ENCODE peak calls at places on chromosome 6, in nine cellular contexts. Y, Z, M, O, V, B, J, L and E are unnamed samples.

GRCh38 chr6:148035763-148036390 is 306.8 kb upstream of the SASH1 start:
- DNase-seq in Y (no peak), Z (no peak), M (no peak), O (no peak), V (no peak), B (no peak), J (no peak), L (no peak), E (no peak)

GRCh38 chr6:118468682-118469465 is 79.2 kb upstream of the PLN start:
- DNase-seq in Y (no peak), Z (no peak), M (no peak), O (peak), V (no peak), B (no peak), J (no peak), L (peak), E (no peak)

GRCh38 chr6:105204331-105204730 is 24.5 kb upstream of the POPDC3 start:
- DNase-seq in Y (no peak), Z (no peak), M (no peak), O (no peak), V (peak), B (no peak), J (no peak), L (peak), E (no peak)

GRCh38 chr6:141513830-141514229 is 618.9 kb upstream of the GJE1 start:
- DNase-seq in Y (no peak), Z (no peak), M (no peak), O (no peak), V (peak), B (no peak), J (no peak), L (no peak), E (no peak)

GRCh38 chr6:66896415-66896814 is 1189.4 kb upstream of the EYS start:
- DNase-seq in Y (no peak), Z (no peak), M (no peak), O (no peak), V (no peak), B (no peak), J (no peak), L (no peak), E (peak)

GRCh38 chr6:119273799-119274595 is 75.6 kb downstream of the MAN1A1 start:
- DNase-seq in Y (no peak), Z (no peak), M (no peak), O (no peak), V (peak), B (no peak), J (no peak), L (peak), E (no peak)

GRCh38 chr6:169252805-169253189 is 849 bp downstream of the THBS2 start:
- DNase-seq in Y (no peak), Z (peak), M (no peak), O (no peak), V (peak), B (no peak), J (no peak), L (no peak), E (no peak)

GRCh38 chr6:169844946-169845345 is 93.5 kb downstream of the ERMARD start:
- DNase-seq in Y (no peak), Z (no peak), M (no peak), O (no peak), V (no peak), B (no peak), J (no peak), L (no peak), E (no peak)

GRCh38 chr6:1313755-1314503 is 2.0 kb downstream of the FOXQ1 start:
- DNase-seq in Y (peak), Z (peak), M (no peak), O (no peak), V (no peak), B (no peak), J (no peak), L (peak), E (peak)
- TF ChIP-seq CTCF in Y (peak), Z (peak), M (no peak), O (peak), V (peak), B (peak), J (peak), L (peak), E (peak)

DNA sequence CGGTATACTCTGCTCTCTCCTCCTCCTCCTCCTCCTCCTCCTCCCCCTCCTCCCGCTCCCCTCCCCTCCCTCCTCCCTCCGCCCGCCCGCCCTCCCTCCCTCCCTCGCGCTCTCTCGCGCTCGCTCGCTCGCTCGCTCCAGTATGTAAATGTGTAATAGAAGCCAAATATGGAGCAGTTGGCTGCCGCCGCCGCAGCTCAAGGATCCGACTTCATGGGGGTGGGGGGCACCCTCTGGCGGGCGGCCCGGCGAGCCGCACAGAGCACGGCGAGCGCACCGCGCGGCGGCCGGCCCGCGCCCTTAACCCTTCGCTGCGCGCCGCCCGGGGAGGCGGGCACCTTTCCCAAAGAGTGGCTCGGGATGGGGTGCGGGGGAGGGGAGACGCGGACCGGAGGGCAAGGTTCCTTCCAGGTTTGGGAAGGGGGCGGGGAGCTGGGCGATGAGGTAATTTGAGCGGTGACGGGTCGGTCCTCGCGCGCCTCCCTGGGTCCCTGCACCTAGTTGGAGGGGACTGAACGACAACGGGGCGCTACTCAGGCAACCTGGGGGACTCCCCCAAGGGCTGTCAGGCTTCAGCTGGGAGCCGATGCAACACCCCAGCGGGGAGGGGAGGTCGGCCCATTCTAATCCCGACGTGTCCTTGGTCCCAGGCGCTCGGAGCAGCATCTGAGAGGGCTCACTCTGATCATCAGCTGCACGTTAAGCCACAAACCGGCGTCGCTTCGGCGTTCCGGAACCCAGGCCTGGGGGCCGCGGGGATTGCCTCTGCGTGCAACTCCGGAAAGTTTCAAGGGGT is 407 bp upstream of the ATXN1 start:
- DNase-seq in Y (peak), Z (peak), M (peak), O (peak), V (peak), B (peak), J (peak), L (peak), E (peak)
- TF ChIP-seq CTCF in Y (peak), Z (peak), M (no peak), O (peak), V (peak), B (peak), J (peak), L (no peak), E (no peak)

DNA sequence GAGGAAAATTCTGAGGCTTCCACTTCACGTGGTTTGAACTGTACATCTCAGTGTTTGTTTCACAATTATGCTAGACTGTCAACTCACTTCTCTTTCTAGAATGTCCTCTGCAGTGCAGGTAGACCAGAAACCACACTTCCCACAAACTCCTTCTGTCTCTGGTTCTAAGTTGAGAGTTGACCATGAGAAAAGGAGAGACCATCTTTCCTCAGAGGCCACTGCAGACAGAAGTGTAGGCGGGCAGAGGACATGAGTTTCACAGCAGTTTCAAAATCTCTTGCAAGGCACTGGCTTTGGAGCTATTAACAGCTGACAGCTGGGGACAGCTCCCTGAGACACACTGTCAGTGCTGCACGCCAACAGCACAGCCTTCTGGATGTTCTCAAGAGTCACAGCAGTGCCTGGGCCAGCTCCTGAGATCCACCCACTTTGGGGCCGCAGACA is 55.4 kb upstream of the MOXD1 start:
- DNase-seq in Y (peak), Z (peak), M (peak), O (no peak), V (no peak), B (peak), J (peak), L (no peak), E (no peak)
- TF ChIP-seq CTCF in Y (peak), Z (peak), M (no peak), O (no peak), V (no peak), B (no peak), J (no peak), L (no peak), E (no peak)

GRCh38 chr6:96469312-96469711 is 52.3 kb upstream of the UFL1 start:
- DNase-seq in Y (no peak), Z (no peak), M (no peak), O (no peak), V (no peak), B (no peak), J (no peak), L (no peak), E (no peak)
- TF ChIP-seq CTCF in Y (no peak), Z (no peak), M (no peak), O (no peak), V (no peak), B (no peak), J (no peak), L (peak), E (no peak)

GRCh38 chr6:27100921-27101320 is 146.6 kb upstream of the PRSS16 start:
- DNase-seq in Y (no peak), Z (no peak), M (no peak), O (no peak), V (no peak), B (no peak), J (no peak), L (no peak), E (no peak)
- TF ChIP-seq CTCF in Y (no peak), Z (no peak), M (no peak), O (no peak), V (no peak), B (no peak), J (no peak), L (no peak), E (no peak)

GRCh38 chr6:6524951-6525350 is 63.6 kb upstream of the LY86 start:
- DNase-seq in Y (no peak), Z (no peak), M (no peak), O (no peak), V (no peak), B (no peak), J (no peak), L (no peak), E (no peak)
- TF ChIP-seq CTCF in Y (no peak), Z (no peak), M (no peak), O (no peak), V (no peak), B (no peak), J (no peak), L (no peak), E (no peak)

DNA sequence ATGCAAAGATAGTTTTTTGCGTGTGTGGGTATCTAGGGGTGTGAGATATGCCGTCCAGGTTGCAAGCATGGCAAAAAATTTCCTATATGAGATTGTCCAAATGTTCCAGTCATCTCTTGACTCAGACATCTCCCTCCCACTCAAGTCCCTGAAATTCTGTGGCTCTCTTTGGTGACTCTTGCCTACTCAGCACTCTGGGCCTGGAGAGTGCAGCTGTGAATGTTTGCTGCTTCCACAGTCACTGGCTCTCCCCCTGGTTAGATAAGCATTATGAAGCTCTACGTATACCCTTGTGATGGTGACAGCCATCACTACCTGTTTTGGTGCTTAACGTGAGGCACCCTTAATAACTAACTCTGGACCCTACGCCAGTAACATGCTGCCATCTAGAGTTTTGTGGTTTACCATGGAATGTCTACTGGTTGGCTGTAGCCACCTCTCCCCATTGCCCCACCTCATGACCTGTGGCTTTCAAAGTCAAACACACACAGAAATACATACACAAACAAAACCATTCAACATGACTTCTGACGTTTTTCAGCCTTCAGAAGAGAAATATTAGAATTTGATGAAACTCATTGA is 621.9 kb upstream of the CITED2 start:
- DNase-seq in Y (no peak), Z (peak), M (no peak), O (peak), V (no peak), B (no peak), J (no peak), L (no peak), E (peak)
- TF ChIP-seq CTCF in Y (peak), Z (peak), M (no peak), O (no peak), V (no peak), B (no peak), J (peak), L (no peak), E (no peak)

DNA sequence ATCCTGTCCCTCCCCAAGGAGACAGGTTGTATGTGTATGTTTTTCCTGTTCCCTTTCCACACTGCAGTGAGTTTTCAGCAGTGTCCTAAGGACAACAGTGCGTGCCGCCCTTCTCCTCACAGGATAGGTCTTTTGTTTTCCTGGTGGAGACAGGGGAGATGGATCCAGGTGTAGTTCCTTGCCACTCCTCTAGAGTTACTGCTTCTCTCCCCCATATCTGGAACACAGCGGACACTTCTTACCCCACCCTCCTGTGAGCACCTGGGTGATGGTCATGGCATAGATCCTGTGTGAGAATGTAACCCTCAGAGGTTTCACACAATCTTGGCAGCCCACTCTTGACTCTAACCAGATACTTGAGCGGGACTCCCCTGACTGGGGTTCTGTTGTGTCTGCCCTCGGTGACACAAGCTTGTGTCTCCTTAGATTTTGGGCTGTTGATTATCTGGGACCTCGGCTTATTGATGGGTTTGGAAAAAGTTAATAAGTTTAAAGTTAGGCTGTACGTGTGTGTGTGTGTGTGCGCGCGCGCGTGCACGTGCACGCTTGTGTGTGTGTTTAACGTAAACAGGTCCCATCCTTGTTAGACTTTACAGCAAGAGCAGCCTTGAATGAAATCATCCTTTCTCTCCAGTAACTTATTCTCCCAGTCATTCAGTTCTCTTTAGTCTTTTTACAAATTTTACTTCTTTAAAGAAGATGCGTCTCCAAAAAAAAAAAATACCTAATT is 131.3 kb upstream of the EDN1 start:
- DNase-seq in Y (no peak), Z (no peak), M (no peak), O (no peak), V (no peak), B (no peak), J (no peak), L (no peak), E (no peak)
- TF ChIP-seq CTCF in Y (no peak), Z (no peak), M (no peak), O (no peak), V (no peak), B (peak), J (no peak), L (peak), E (no peak)

GRCh38 chr6:113320653-113321052 is 536.5 kb upstream of the MARCKS start:
- DNase-seq in Y (no peak), Z (no peak), M (no peak), O (no peak), V (no peak), B (no peak), J (no peak), L (no peak), E (no peak)
- TF ChIP-seq CTCF in Y (no peak), Z (no peak), M (no peak), O (no peak), V (no peak), B (no peak), J (no peak), L (no peak), E (no peak)